ENCODE peak calls at places on chromosomes 6 and 20, in five cellular contexts. K is uterus, S is substantia nigra, G is Peyer's patch, B is H9. J is an unnamed sample.

GRCh38 chr6:167745660-167746376 is 80.9 kb upstream of the AFDN start:
- DNase-seq in B (no peak), K (peak), S (no peak), G (no peak), J (no peak)

GRCh38 chr6:15621203-15622044 is 41.4 kb downstream of the DTNBP1 start:
- DNase-seq in G (no peak), K (no peak), S (no peak), B (peak), J (peak)

GRCh38 chr6:124795879-124796838 is 166.1 kb upstream of the RNF217 start:
- DNase-seq in G (no peak), S (no peak), B (peak), K (no peak), J (no peak)

GRCh38 chr6:166619912-166620311 is 7.1 kb downstream of the RPS6KA2 start:
- DNase-seq in B (no peak), G (peak), S (no peak), K (peak), J (no peak)

GRCh38 chr6:37913210-37913609 is 93.7 kb downstream of the ZFAND3 start:
- DNase-seq in B (no peak), S (no peak), G (no peak), K (no peak), J (no peak)

GRCh38 chr6:2376429-2377355 is 131.3 kb upstream of the GMDS start:
- DNase-seq in K (no peak), G (no peak), S (no peak), B (no peak), J (no peak)

GRCh38 chr6:21648475-21649050 is 55.0 kb downstream of the SOX4 start:
- DNase-seq in B (no peak), S (no peak), G (no peak), K (no peak), J (no peak)

GRCh38 chr6:163460307-163460782 is 45.8 kb downstream of the QKI start:
- DNase-seq in G (no peak), S (no peak), B (no peak), K (no peak), J (no peak)

GRCh38 chr6:122530440-122531046 is 58.9 kb upstream of the SERINC1 start:
- DNase-seq in K (peak), S (no peak), B (peak), G (no peak), J (no peak)

GRCh38 chr6:83113258-83113657 is 45.8 kb downstream of the DOP1A start:
- DNase-seq in S (no peak), B (no peak), G (no peak), K (no peak), J (no peak)

GRCh38 chr6:100237881-100238280 is 226.8 kb downstream of the SIM1 start:
- DNase-seq in S (no peak), G (no peak), B (no peak), K (no peak), J (no peak)

GRCh38 chr20:2108987-2109386 is 7.4 kb downstream of the STK35 start:
- DNase-seq in S (no peak), G (no peak), K (peak), B (no peak), J (no peak)

GRCh38 chr6:150606258-150607043 is 6.8 kb downstream of the PLEKHG1 start:
- DNase-seq in B (no peak), K (peak), G (no peak), S (no peak), J (no peak)

GRCh38 chr20:63640086-63640485 is 13.1 kb downstream of the STMN3 start:
- DNase-seq in G (peak), B (no peak), K (no peak), S (no peak), J (no peak)

GRCh38 chr20:33561981-33562601 is 72.2 kb downstream of the CBFA2T2 start:
- DNase-seq in K (peak), B (peak), G (peak), S (peak), J (no peak)

GRCh38 chr6:34462561-34462971 is 3.3 kb upstream of the PACSIN1 start:
- DNase-seq in K (no peak), S (no peak), G (peak), B (peak), J (no peak)

GRCh38 chr20:35511814-35512420 is 17.5 kb downstream of the C20orf173 start:
- DNase-seq in S (no peak), K (no peak), G (no peak), B (peak), J (no peak)

GRCh38 chr20:58228484-58229197 is at the start of gene ANKRD60:
- DNase-seq in S (no peak), K (no peak), B (peak), G (no peak), J (no peak)

GRCh38 chr6:72783667-72784066 is 161.8 kb downstream of the KCNQ5 start:
- DNase-seq in S (no peak), K (no peak), G (no peak), B (no peak), J (no peak)

GRCh38 chr6:127120109-127120786 is 1.8 kb downstream of the RSPO3 start:
- DNase-seq in K (peak), G (peak), B (peak), S (no peak), J (peak)

GRCh38 chr20:50575869-50576720 is 65.9 kb downstream of the PTPN1 start:
- DNase-seq in B (peak), S (peak), K (peak), G (peak), J (peak)

GRCh38 chr20:52859156-52859887 is 112.8 kb upstream of the TSHZ2 start:
- DNase-seq in G (no peak), K (peak), S (no peak), B (peak), J (no peak)

GRCh38 chr20:54267510-54268003 is 59.7 kb downstream of the PFDN4 start:
- DNase-seq in K (no peak), B (peak), G (no peak), S (no peak), J (no peak)

GRCh38 chr20:32474967-32475819 is 109.9 kb downstream of the NOL4L start:
- DNase-seq in K (peak), G (peak), S (peak), B (peak), J (peak)

GRCh38 chr20:7926767-7927166 is 13.5 kb downstream of the HAO1 start:
- DNase-seq in B (no peak), G (no peak), S (no peak), K (no peak), J (no peak)

GRCh38 chr6:36141091-36141490 is 10.8 kb downstream of the MAPK13 start:
- DNase-seq in G (no peak), K (no peak), S (no peak), B (no peak), J (no peak)

GRCh38 chr20:1478566-1478965 is 11.9 kb upstream of the NSFL1C start:
- DNase-seq in K (no peak), B (no peak), S (no peak), G (no peak), J (no peak)

GRCh38 chr20:39983655-39984054 is 705.4 kb downstream of the MAFB start:
- DNase-seq in B (no peak), K (no peak), G (no peak), S (no peak), J (no peak)

GRCh38 chr6:13453771-13454251 is 33.6 kb downstream of the GFOD1 start:
- DNase-seq in B (no peak), K (no peak), S (no peak), G (no peak), J (no peak)

GRCh38 chr6:163335671-163336545 is 78.6 kb upstream of the QKI start:
- DNase-seq in G (no peak), S (no peak), B (no peak), K (peak), J (no peak)

GRCh38 chr6:17478223-17478907 is 85.0 kb downstream of the CAP2 start:
- DNase-seq in B (no peak), S (no peak), G (no peak), K (no peak), J (no peak)

DNA sequence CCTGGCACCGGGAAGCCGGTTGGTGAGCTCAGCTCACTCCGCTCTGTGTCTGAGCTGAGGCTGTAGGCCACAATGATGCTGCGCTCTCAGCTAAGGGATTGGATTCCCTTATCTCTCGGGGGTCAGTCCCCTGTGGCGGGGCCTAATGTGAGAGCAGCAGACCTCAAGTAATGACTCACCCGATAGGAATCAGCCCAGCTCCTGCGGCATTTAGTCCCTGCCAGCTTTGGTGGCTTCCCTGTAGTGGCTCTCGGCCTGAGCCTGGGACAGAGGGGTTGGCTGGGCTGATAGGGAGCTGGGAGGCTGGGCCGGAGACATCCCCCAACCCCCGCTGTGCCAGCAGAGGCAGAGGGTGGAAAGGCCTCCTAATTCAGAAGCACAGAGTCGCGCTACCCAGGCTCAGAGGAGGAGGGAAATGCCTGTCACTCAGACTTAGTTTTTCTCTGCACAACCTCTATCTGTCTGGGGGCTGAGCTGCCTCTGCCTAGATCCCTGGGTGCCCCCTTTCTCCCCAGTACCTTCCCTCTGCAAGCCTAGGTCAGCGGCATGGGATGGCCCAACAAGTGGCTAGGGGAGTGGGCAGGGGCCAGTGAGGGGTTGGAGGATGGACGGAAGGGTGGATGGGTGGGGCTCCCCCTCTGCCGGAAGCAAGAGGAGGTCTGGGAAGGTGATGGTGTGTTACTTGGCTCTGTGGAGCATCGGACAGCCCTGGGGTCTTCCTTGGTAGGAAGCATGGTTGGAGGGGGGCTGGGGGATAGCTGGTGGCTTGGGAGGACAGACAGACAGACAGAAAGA is 92.2 kb downstream of the CDH22 start:
- DNase-seq in K (no peak), B (peak), G (no peak), S (no peak), J (no peak)
- H3K27ac ChIP-seq in K (no peak), B (no peak), G (no peak), S (no peak), J (no peak)

GRCh38 chr20:10540636-10541493 is 105.8 kb downstream of the SLX4IP start:
- DNase-seq in S (no peak), B (no peak), K (no peak), G (no peak), J (no peak)
- H3K27ac ChIP-seq in S (no peak), B (no peak), K (peak), G (no peak), J (no peak)

GRCh38 chr6:110103260-110103659 is 76.2 kb downstream of the WASF1 start:
- DNase-seq in K (no peak), G (no peak), S (no peak), B (no peak), J (no peak)
- H3K27ac ChIP-seq in K (no peak), G (no peak), S (no peak), B (no peak), J (no peak)

DNA sequence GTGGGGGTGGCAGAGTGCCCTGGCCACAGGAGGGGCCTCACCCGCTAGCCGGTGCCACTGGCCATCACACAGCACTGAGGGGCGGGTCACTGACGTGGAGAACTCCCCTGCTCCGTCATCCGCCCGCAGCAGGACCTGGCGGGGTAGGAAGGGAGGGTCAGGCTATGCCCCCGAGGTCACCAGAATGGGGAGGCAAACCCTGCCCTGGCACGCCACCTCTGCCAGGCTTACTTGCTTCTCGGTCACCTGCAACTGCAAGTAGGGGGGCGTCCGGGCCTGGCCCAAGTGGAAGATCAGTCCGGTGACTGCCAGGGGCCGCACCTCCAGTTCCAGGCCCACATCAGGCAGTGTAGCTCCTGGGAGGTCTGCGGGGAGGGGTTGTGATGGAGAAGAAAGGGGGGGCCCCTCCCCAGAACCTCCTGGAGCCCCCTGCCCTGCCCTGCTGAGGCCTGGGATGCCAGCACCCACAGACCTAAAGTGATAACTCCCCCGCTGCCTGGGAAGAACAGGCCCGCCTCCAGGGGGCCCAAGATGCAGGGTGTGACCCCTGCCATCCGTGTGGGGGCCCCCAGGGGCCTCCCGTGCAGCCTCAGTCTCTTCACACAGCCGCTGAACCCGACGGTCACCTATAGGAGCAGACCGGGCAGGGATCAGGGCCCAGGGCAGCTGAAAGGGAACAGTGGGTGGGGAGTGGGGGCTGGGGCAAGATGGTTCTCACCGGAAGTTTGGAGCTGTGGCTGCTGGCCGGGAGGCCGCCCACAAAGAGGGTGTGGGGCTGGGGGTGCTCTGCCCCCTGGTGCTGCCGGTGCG is 7.4 kb downstream of the ADRM1 start:
- DNase-seq in S (no peak), K (no peak), B (no peak), G (no peak), J (no peak)
- H3K27ac ChIP-seq in S (no peak), K (no peak), B (no peak), G (no peak), J (no peak)

DNA sequence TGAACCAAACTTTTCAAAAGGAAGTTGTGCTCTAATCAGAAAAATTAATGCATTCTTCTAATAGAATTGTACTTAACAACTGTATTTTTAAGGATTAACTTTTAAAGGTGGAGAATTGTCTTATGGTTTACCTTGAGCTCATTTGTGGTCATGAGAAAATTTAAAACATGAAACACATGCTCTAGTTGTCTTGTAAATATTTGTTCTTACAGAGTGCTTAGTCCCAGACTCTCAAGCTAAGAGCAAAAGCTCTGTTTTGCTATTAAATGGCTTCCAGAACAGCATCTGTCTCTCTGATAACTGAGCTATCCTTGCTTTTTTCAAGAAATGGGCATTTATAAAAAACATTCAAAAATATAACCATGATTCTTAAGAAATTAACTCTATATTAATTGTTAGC is 512.2 kb upstream of the SYNCRIP start:
- DNase-seq in G (no peak), S (no peak), K (no peak), B (no peak), J (no peak)
- H3K27ac ChIP-seq in G (no peak), S (no peak), K (no peak), B (no peak), J (no peak)

GRCh38 chr6:133317704-133318103 is 76.5 kb downstream of the EYA4 start:
- DNase-seq in K (no peak), S (no peak), G (no peak), B (no peak), J (no peak)
- H3K27ac ChIP-seq in K (no peak), S (no peak), G (no peak), B (no peak), J (no peak)

DNA sequence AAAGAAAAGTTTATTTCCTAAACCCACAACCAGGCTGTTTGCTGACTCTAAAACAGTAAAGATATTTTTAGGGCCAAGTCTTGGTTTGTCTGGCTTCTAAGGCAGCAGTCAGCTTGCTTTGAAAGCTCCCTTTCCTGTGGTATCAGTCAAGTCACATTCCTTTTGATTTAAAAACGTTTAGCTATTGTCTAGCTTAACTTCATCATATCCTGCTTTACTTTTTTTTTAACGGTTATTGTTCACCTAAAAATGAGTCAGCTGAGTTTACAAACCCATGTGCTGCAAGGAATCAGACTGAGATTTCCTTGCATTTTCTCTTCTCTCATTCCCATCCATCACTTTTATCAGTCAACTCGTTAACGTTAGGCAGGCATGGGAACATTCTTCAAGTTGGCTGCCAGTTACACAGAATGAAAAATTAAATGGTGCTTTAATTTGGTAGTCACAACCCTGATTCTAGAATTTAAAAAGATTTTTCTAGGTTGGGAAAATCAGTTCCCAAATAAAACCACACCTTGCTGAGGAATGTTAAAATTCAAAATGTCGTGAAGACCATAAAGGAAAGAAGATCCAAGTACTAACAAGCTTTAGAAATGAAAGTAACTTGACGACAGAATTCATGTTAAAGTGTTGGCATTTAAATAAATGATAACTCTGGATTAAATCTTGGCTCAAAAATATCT is 45.9 kb downstream of the ELOVL5 start:
- DNase-seq in B (no peak), K (no peak), G (no peak), S (no peak), J (no peak)
- H3K27ac ChIP-seq in B (no peak), K (peak), G (no peak), S (no peak), J (peak)